ENCODE peak calls at places on chromosomes 7 and 10, in nine cellular contexts. L is left ventricle myocardium inferior, X is fibroblast of mammary gland, O is adipocyte, W is lower lobe of right lung, G is GM23248, J is AG09309, U is HFF-Myc, E is cardiac fibroblast. Y is an unnamed sample.

GRCh38 chr10:132229834-132230556 is 43.2 kb downstream of the DPYSL4 start:
- DNase-seq in G (no peak), O (no peak), J (no peak), W (peak), X (no peak), E (no peak), U (no peak), L (no peak), Y (peak)

GRCh38 chr7:128842674-128843641 is 12.8 kb downstream of the FLNC start:
- DNase-seq in E (no peak), W (peak), O (no peak), J (no peak), X (no peak), G (no peak), L (peak), U (no peak), Y (no peak)

GRCh38 chr7:132164558-132165130 is 411.6 kb downstream of the PLXNA4 start:
- DNase-seq in O (no peak), J (no peak), L (no peak), G (no peak), W (no peak), U (no peak), E (no peak), X (no peak), Y (no peak)

GRCh38 chr10:43136995-43137700 is 1.1 kb upstream of the CSGALNACT2 start:
- DNase-seq in U (no peak), W (no peak), O (peak), X (peak), L (no peak), G (peak), J (no peak), E (peak), Y (peak)

GRCh38 chr7:47379629-47380324 is 202.1 kb downstream of the TNS3 start:
- DNase-seq in G (peak), E (peak), U (peak), L (peak), J (no peak), W (peak), X (peak), O (peak), Y (peak)

GRCh38 chr7:123329988-123330643 is 130.3 kb upstream of the SLC13A1 start:
- DNase-seq in J (no peak), E (no peak), L (no peak), G (no peak), U (no peak), O (no peak), X (no peak), W (no peak), Y (no peak)

GRCh38 chr7:149772236-149772820 is 1.1 kb downstream of the ZNF467 start:
- DNase-seq in J (no peak), O (no peak), X (no peak), L (no peak), E (no peak), U (no peak), W (peak), G (peak), Y (no peak)

GRCh38 chr10:71338728-71339495 is 19.9 kb downstream of the SLC29A3 start:
- DNase-seq in J (no peak), O (no peak), U (no peak), W (no peak), E (no peak), G (no peak), L (no peak), X (no peak), Y (no peak)

GRCh38 chr7:84857336-84857735 is 329.5 kb downstream of the SEMA3D start:
- DNase-seq in W (no peak), X (no peak), E (no peak), U (no peak), J (no peak), O (no peak), G (no peak), L (no peak), Y (no peak)
- H3K4me3 ChIP-seq in W (no peak), X (no peak), E (no peak), U (no peak), J (no peak), O (no peak), G (no peak), L (no peak), Y (no peak)

DNA sequence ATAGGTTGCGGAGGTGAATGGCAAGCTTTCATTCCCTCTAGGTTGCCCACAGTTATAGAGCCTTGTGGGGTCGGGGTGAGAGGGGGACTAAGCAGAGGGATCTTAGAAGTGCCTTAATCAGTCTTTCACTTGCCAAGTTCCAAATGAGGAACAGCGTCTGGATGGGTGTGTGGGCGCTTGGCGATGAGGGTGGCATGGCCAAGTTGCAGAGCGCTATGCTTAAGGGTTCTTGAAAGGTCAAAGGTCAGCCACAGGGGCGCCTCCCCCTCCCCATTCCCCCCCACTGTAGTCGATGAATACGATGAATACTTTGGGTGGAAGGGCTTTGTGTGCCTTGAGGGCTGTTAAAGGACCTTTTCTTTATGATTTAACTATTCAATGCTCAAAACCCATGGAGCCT is 185.0 kb downstream of the TCF7L2 start:
- DNase-seq in U (no peak), G (no peak), W (no peak), J (no peak), X (no peak), O (no peak), L (no peak), E (no peak), Y (no peak)
- H3K4me3 ChIP-seq in U (no peak), G (no peak), W (no peak), J (no peak), X (no peak), O (no peak), L (no peak), E (no peak), Y (no peak)

GRCh38 chr7:44103566-44103940 is 592 bp upstream of the AEBP1 start:
- DNase-seq in J (no peak), G (no peak), X (no peak), L (no peak), W (no peak), O (no peak), E (no peak), U (no peak), Y (no peak)
- H3K4me3 ChIP-seq in J (no peak), G (no peak), X (no peak), L (peak), W (peak), O (no peak), E (no peak), U (peak), Y (no peak)

DNA sequence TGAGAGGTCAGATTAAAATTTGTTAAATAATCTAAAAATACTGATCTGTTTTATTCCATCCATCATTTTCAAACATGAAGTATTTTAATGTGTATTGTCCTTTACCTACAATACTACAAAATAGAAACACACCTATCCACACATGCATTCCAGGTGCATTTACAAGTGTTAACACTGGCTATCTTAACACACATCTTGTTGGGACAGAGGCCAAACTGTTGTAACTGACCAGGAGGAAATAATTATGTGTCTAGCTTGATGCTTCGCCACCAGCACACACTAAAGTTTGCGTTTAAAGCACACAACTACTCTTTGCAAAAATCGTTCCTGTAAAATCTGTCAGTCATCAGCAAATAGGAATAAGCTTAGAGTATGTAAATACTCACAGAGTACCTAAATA is 2.8 kb downstream of the PANK1 start:
- DNase-seq in G (no peak), L (no peak), W (no peak), E (no peak), X (no peak), O (no peak), U (no peak), J (no peak), Y (no peak)
- H3K4me3 ChIP-seq in G (no peak), L (peak), W (no peak), E (no peak), X (no peak), O (peak), U (no peak), J (no peak), Y (no peak)